ENCODE peak calls at places on chromosome 18, in nine cellular contexts. F is thyroid gland; G is AG08395; J is kidney glomerular epithelial cell; X is HS-5; M is stimulated activated CD4-positive, alpha-beta T cell treated with anti-CD3 and anti-CD28 coated beads, Interleukin-15, amount 100 ng/mL, for 1 hour; Z is cardiac septum; K is tibial artery; N is body of pancreas. A is an unnamed sample.

GRCh38 chr18:42446195-42446594 is 491.2 kb downstream of the PIK3C3 start:
- DNase-seq in X (peak), K (no peak), N (no peak), F (no peak), J (peak), Z (no peak), M (no peak), G (peak), A (no peak)

GRCh38 chr18:44134447-44134846 is 546.2 kb upstream of the SETBP1 start:
- DNase-seq in F (no peak), J (no peak), Z (no peak), N (no peak), M (no peak), K (no peak), G (no peak), X (no peak), A (no peak)

GRCh38 chr18:8332286-8332685 is 277.0 kb upstream of the RAB12 start:
- DNase-seq in F (no peak), J (no peak), M (no peak), X (no peak), K (no peak), N (no peak), Z (no peak), G (no peak), A (no peak)

GRCh38 chr18:45588284-45588683 is 27.0 kb upstream of the SLC14A2 start:
- DNase-seq in F (no peak), K (no peak), M (no peak), X (no peak), N (peak), Z (no peak), G (peak), J (no peak), A (peak)

GRCh38 chr18:80171190-80171872 is 62.3 kb downstream of the ADNP2 start:
- DNase-seq in X (no peak), K (no peak), F (peak), M (no peak), Z (no peak), G (peak), J (peak), N (peak), A (no peak)

GRCh38 chr18:741931-742512 is 29.6 kb upstream of the ENOSF1 start:
- DNase-seq in G (peak), Z (no peak), N (no peak), M (no peak), K (no peak), X (peak), F (no peak), J (peak), A (peak)

GRCh38 chr18:48191494-48191893 is 217.7 kb downstream of the ZBTB7C start:
- DNase-seq in X (no peak), F (peak), G (no peak), K (no peak), M (no peak), Z (no peak), N (no peak), J (no peak), A (no peak)

GRCh38 chr18:79587298-79588125 is 92.1 kb upstream of the CTDP1 start:
- DNase-seq in Z (peak), K (peak), M (no peak), F (peak), X (no peak), N (no peak), G (no peak), J (no peak), A (no peak)

GRCh38 chr18:44894011-44894410 is 213.3 kb downstream of the SETBP1 start:
- DNase-seq in J (no peak), F (no peak), Z (no peak), N (no peak), K (no peak), M (no peak), X (no peak), G (no peak), A (no peak)

GRCh38 chr18:46481048-46481846 is 175.8 kb downstream of the LOXHD1 start:
- DNase-seq in X (no peak), Z (no peak), F (peak), J (peak), G (peak), M (peak), N (peak), K (no peak), A (no peak)

GRCh38 chr18:9950289-9951016 is 36.6 kb downstream of the VAPA start:
- DNase-seq in N (no peak), X (no peak), M (no peak), K (no peak), G (no peak), J (no peak), F (no peak), Z (no peak), A (no peak)

GRCh38 chr18:40676676-40677075 is 1278.4 kb upstream of the PIK3C3 start:
- DNase-seq in J (no peak), G (no peak), F (no peak), N (no peak), Z (no peak), K (no peak), X (no peak), M (no peak), A (no peak)

GRCh38 chr18:54802686-54803395 is 25.4 kb upstream of the RAB27B start:
- DNase-seq in J (no peak), F (no peak), N (no peak), G (no peak), Z (no peak), M (no peak), K (no peak), X (no peak), A (no peak)

A was measured in HFF-Myc.